ENCODE peak calls at places on chromosomes 6 and 20, in nine cellular contexts. G, B, W, H, E, S, R, O and F are unnamed samples. For H3K27me3, the result is how much of the 10 kb centered on the place peaks cover.

GRCh38 chr20:634526-634925 is 18.5 kb downstream of the SRXN1 start:
- DNase-seq in B (no peak), G (no peak), O (no peak), W (no peak), H (no peak), E (peak), S (no peak), R (no peak), F (no peak)

GRCh38 chr6:119240257-119241123 is 109.1 kb downstream of the MAN1A1 start:
- DNase-seq in R (no peak), H (peak), O (no peak), B (peak), W (no peak), E (no peak), S (no peak), G (no peak), F (no peak)

GRCh38 chr20:62479218-62479617 is 3.4 kb upstream of the GATA5 start:
- DNase-seq in E (no peak), R (no peak), B (no peak), W (no peak), O (no peak), G (no peak), H (no peak), S (no peak), F (no peak)

GRCh38 chr6:73391735-73392134 is 2.9 kb upstream of the DDX43 start:
- DNase-seq in S (no peak), O (no peak), E (no peak), G (no peak), W (no peak), R (no peak), H (no peak), B (no peak), F (no peak)

GRCh38 chr20:50260480-50261221 is 70.0 kb downstream of the CEBPB start:
- DNase-seq in W (no peak), R (no peak), S (no peak), O (no peak), B (no peak), G (peak), E (no peak), H (no peak), F (peak)

GRCh38 chr6:1296542-1296941 is 15.4 kb upstream of the FOXQ1 start:
- DNase-seq in S (no peak), G (peak), W (no peak), O (no peak), B (no peak), E (no peak), R (no peak), H (no peak), F (no peak)

GRCh38 chr6:160300076-160300695 is 41.6 kb upstream of the SLC22A2 start:
- DNase-seq in W (no peak), E (no peak), H (no peak), O (no peak), S (no peak), B (no peak), G (no peak), R (peak), F (peak)

GRCh38 chr6:10837009-10837691 is 1.2 kb downstream of the MAK start:
- DNase-seq in R (peak), O (peak), E (peak), G (peak), S (no peak), H (peak), W (peak), B (no peak), F (peak)

GRCh38 chr20:10558635-10559187 is 115.1 kb downstream of the JAG1 start:
- DNase-seq in W (no peak), G (peak), H (peak), B (peak), R (no peak), O (no peak), E (no peak), S (no peak), F (no peak)

GRCh38 chr20:17687800-17688199 is 5.8 kb upstream of the RRBP1 start:
- DNase-seq in R (no peak), H (no peak), E (no peak), W (no peak), O (no peak), G (no peak), S (no peak), B (no peak), F (no peak)

GRCh38 chr20:20009784-20010253 is 7.3 kb upstream of the NAA20 start:
- DNase-seq in S (no peak), G (peak), W (no peak), O (no peak), H (no peak), B (no peak), E (no peak), R (no peak), F (no peak)

GRCh38 chr6:20722442-20722841 is 188.2 kb downstream of the CDKAL1 start:
- DNase-seq in O (no peak), E (no peak), R (no peak), B (no peak), S (no peak), H (no peak), G (no peak), W (no peak), F (no peak)

GRCh38 chr6:76026101-76026500 is 46.4 kb downstream of the IMPG1 start:
- DNase-seq in G (no peak), B (peak), W (no peak), H (peak), S (no peak), R (no peak), E (no peak), O (no peak), F (peak)

GRCh38 chr6:127343753-127344659 is 597 bp upstream of the ECHDC1 start:
- DNase-seq in O (no peak), R (no peak), E (no peak), H (peak), B (peak), S (no peak), G (peak), W (no peak), F (peak)

GRCh38 chr6:85966859-85967258 is 324.2 kb upstream of the SYNCRIP start:
- DNase-seq in R (no peak), E (no peak), B (no peak), G (no peak), O (no peak), H (no peak), S (no peak), W (no peak), F (no peak)

GRCh38 chr6:36958775-36959554 is 4.4 kb downstream of the PI16 start:
- DNase-seq in S (no peak), O (no peak), R (no peak), G (no peak), B (no peak), W (no peak), H (no peak), E (peak), F (no peak)

GRCh38 chr6:137846274-137846673 is 20.8 kb upstream of the TNFAIP3 start:
- DNase-seq in G (no peak), W (no peak), E (no peak), S (no peak), H (no peak), O (no peak), R (no peak), B (no peak), F (no peak)

GRCh38 chr6:45895569-45895968 is 120.1 kb downstream of the CLIC5 start:
- DNase-seq in O (no peak), E (no peak), S (no peak), G (no peak), W (no peak), B (no peak), R (no peak), H (no peak), F (no peak)

GRCh38 chr6:101605426-101605825 is 211.9 kb downstream of the GRIK2 start:
- DNase-seq in R (no peak), B (no peak), E (no peak), W (no peak), G (no peak), H (no peak), S (no peak), O (no peak), F (no peak)

GRCh38 chr6:44237813-44238433 is 9.0 kb upstream of the HSP90AB1 start:
- DNase-seq in G (peak), E (peak), H (peak), W (peak), S (peak), R (peak), O (peak), B (no peak), F (peak)

GRCh38 chr20:57464642-57465211 is 60.2 kb downstream of the CTCFL start:
- DNase-seq in B (no peak), W (no peak), G (peak), S (peak), H (peak), R (peak), O (no peak), E (no peak), F (peak)

GRCh38 chr6:45548657-45549515 is 171.2 kb upstream of the SUPT3H start:
- DNase-seq in B (no peak), O (no peak), H (no peak), G (no peak), E (no peak), S (no peak), W (no peak), R (no peak), F (no peak)

GRCh38 chr6:147227770-147228320 is 23.6 kb downstream of the STXBP5 start:
- DNase-seq in O (no peak), E (no peak), H (no peak), W (no peak), R (no peak), B (no peak), S (no peak), G (peak), F (no peak)

GRCh38 chr6:22043284-22043962 is 253.4 kb downstream of the PRL start:
- DNase-seq in H (peak), S (no peak), G (peak), E (no peak), W (peak), B (no peak), O (peak), R (no peak), F (peak)

GRCh38 chr6:14619419-14619781 is 501.8 kb downstream of the CD83 start:
- DNase-seq in O (peak), B (no peak), W (peak), G (no peak), E (no peak), R (no peak), H (no peak), S (peak), F (no peak)

GRCh38 chr20:20950620-20951019 is 155.5 kb downstream of the LINC00237 start:
- DNase-seq in E (no peak), R (no peak), S (no peak), H (no peak), B (no peak), O (no peak), G (no peak), W (no peak), F (no peak)

GRCh38 chr6:112231609-112232060 is 22.7 kb downstream of the LAMA4 start:
- DNase-seq in E (no peak), H (peak), O (no peak), R (no peak), W (no peak), G (peak), B (peak), S (no peak), F (no peak)

GRCh38 chr6:3773696-3774298 is 22.3 kb upstream of the PXDC1 start:
- DNase-seq in O (no peak), R (no peak), W (peak), E (no peak), H (peak), S (no peak), B (no peak), G (peak), F (no peak)

GRCh38 chr20:16477632-16478031 is 95.6 kb downstream of the KIF16B start:
- DNase-seq in S (no peak), B (no peak), H (no peak), R (no peak), W (no peak), G (no peak), E (no peak), O (no peak), F (no peak)

GRCh38 chr20:29878281-29878741 is 1379.2 kb upstream of the DEFB115 start:
- DNase-seq in B (no peak), H (peak), S (peak), W (no peak), G (peak), O (peak), R (peak), E (peak), F (peak)

GRCh38 chr6:701696-702479 is 8.9 kb upstream of the EXOC2 start:
- DNase-seq in R (no peak), H (no peak), O (no peak), W (no peak), E (no peak), G (no peak), S (no peak), B (no peak), F (no peak)

DNA sequence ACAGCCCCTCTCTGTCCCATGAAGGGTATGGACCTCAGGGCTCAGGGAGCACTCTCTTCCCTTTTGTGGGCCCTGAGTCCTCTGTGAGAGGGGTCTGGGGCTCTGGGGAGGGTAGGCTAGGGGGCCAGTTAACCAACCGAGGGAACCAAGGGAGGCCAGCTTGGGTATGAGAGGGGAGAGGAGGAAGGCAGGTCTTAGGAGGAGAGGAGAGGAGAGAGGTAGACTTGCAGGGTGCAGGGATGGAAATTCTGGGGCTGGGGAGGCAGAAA is 720 bp downstream of the DUSP15 start:
- DNase-seq in B (no peak), W (no peak), R (no peak), S (no peak), H (no peak), O (no peak), E (no peak), G (no peak), F (no peak)
- H3K27me3 ChIP-seq in B (under half), W (under half), R (under half), S (under half), H (under half), O (under half), E (under half), G (half or more), F (under half)

DNA sequence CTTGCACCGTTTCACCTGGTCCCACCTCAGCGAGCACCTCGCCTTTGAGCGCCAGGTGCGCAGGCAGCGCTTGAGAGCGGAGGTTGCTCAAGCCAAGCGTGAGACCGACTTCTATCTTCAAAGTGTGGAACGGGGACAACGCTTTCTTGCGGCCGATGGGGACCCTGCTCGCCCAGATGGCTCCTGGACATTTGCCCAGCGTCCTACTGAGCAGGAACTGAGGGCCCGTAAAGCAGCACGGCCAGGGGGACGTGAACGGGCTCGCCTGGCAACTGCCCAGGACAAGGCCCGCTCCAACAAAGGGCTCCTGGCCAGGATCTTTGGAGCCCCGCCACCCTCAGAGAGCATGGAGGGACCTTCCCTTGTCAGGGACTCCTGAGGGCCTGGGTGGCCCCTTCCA is 1.5 kb downstream of the ABT1 start:
- DNase-seq in H (no peak), W (no peak), R (peak), S (no peak), O (no peak), G (no peak), E (no peak), B (no peak), F (no peak)
- H3K4me3 ChIP-seq in H (no peak), W (peak), R (no peak), S (peak), O (no peak), G (peak), E (peak), B (peak), F (no peak)

GRCh38 chr6:155530219-155530834 is 74.7 kb upstream of the NOX3 start:
- DNase-seq in S (peak), H (peak), R (no peak), O (no peak), B (peak), G (peak), E (no peak), W (no peak), F (no peak)
- H3K27me3 ChIP-seq in S (under half), H (under half), R (under half), O (under half), B (under half), G (under half), E (under half), W (under half), F (under half)

GRCh38 chr20:36860339-36860738 is 15.6 kb upstream of the TLDC2 start:
- DNase-seq in W (no peak), S (no peak), O (no peak), R (no peak), H (no peak), B (no peak), E (no peak), G (no peak), F (no peak)
- H3K4me3 ChIP-seq in W (peak), S (no peak), O (peak), R (no peak), H (no peak), B (no peak), E (no peak), G (no peak), F (no peak)

DNA sequence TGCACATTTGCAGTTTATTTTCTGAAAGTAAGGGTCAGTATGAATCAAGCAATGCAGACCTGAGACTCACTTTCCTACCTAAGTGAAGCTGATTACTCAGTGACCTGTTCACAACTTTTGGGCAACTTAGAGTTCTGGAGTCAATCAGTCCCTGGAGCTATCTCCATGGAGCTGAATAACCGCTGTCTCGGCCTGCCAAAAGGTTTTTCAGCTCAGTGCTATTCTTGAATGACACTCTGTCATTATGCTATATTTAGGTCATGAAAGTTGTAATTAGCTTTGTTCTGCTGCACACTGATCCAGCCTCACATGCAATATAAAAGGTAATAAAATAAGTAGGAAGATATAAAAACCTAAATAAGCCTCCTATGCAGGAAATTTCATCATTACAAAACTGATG is 356.0 kb downstream of the BMP2 start:
- DNase-seq in H (no peak), S (no peak), B (no peak), W (no peak), R (no peak), G (no peak), E (no peak), O (peak), F (no peak)
- H3K27me3 ChIP-seq in H (under half), S (under half), B (under half), W (under half), R (under half), G (under half), E (under half), O (under half), F (under half)

DNA sequence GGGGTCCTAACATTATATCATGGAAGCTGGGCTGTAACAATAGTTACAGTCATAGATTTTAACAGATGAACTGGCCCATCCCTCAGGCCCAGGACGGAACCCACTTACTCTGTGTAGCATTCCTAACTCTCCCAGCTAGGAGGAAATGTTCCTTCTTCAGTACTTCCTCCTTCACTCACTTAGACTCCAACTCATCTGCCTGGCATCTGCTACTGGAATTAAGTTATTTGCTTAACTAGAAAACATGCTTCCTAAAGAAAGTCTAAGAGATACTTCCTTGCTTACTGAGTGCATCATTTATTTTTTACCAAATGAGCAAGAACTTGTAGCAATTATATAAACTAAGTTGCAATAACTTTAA is 20.5 kb downstream of the GCLC start:
- DNase-seq in R (no peak), B (peak), G (peak), E (no peak), H (peak), S (no peak), O (no peak), W (no peak), F (no peak)
- H3K4me3 ChIP-seq in R (no peak), B (no peak), G (peak), E (no peak), H (no peak), S (no peak), O (no peak), W (no peak), F (no peak)

GRCh38 chr20:59154317-59155013 is 9.2 kb upstream of the ZNF831 start:
- DNase-seq in E (no peak), O (no peak), S (no peak), G (no peak), H (no peak), R (no peak), B (no peak), W (no peak), F (no peak)
- H3K27me3 ChIP-seq in E (under half), O (under half), S (under half), G (under half), H (under half), R (under half), B (under half), W (under half), F (under half)